ENCODE peak calls at places on chromosomes 7 and 10, in six cellular contexts. N is CD8-positive, alpha-beta memory T cell; W is H54; Y is iris pigment epithelial cell; Z is NB4; J is activated CD4-positive, alpha-beta T cell treated with anti-CD3 and anti-CD28 coated beads, Interleukin-2, amount 50 U/mL, for 24 hours. I is an unnamed sample.

GRCh38 chr7:32957326-32958045 is at the start of gene FKBP9:
- DNase-seq in N (no peak), W (peak; percentile 99), Y (peak; percentile 83), Z (peak; percentile 87), J (no peak), I (peak; percentile 21)

GRCh38 chr7:151351967-151352366 is 10.4 kb downstream of the NUB1 start:
- DNase-seq in N (peak; percentile 64), W (no peak), Y (no peak), Z (no peak), J (peak; percentile 44), I (peak; percentile 58)

GRCh38 chr7:17998692-17999091 is 29.0 kb downstream of the PRPS1L1 start:
- DNase-seq in N (no peak), W (no peak), Y (no peak), Z (no peak), J (no peak), I (no peak)

GRCh38 chr10:115001506-115002381 is 63.7 kb downstream of the TRUB1 start:
- DNase-seq in N (no peak), W (no peak), Y (peak; percentile 16), Z (no peak), J (no peak), I (no peak)

GRCh38 chr7:134315679-134316538 is 821 bp downstream of the SLC35B4 start:
- DNase-seq in N (no peak), W (peak; percentile 22), Y (peak; percentile 41), Z (no peak), J (no peak), I (no peak)

GRCh38 chr10:14409247-14409646 is 78.5 kb upstream of the FRMD4A start:
- DNase-seq in N (no peak), W (no peak), Y (no peak), Z (no peak), J (peak; percentile 77), I (peak; percentile 55)

GRCh38 chr7:41834805-41835694 is 132.2 kb upstream of the INHBA start:
- DNase-seq in N (no peak), W (no peak), Y (peak; percentile 17), Z (no peak), J (no peak), I (no peak)

GRCh38 chr7:155824195-155824915 is 12.1 kb upstream of the SHH start:
- DNase-seq in N (no peak), W (no peak), Y (peak; percentile 18), Z (no peak), J (no peak), I (no peak)

GRCh38 chr10:80504158-80504811 is 33.4 kb upstream of the SH2D4B start:
- DNase-seq in N (no peak), W (no peak), Y (no peak), Z (peak; percentile 58), J (no peak), I (no peak)